ENCODE peak calls at places on chromosomes 7 and 10, in seven cellular contexts. J is hepatocyte; K is upper lobe of right lung; X is OCI-LY7; D is endodermal cell; U is CD4-positive, CD25-positive, alpha-beta regulatory T cell; S is colonic mucosa. B is an unnamed sample.
A peak's percentile ranks its signal among the peaks of the same experiment; 100 is the strongest.

GRCh38 chr10:86260564-86260963 is 106.0 kb downstream of the GRID1 start:
- DNase-seq in D (peak; percentile 38), J (no peak), U (no peak), S (no peak), X (no peak), K (no peak), B (no peak)

GRCh38 chr7:15446722-15447121 is 115.1 kb downstream of the AGMO start:
- DNase-seq in D (no peak), K (no peak), X (no peak), U (no peak), S (no peak), J (no peak), B (no peak)

GRCh38 chr10:52170776-52171175 is 143.3 kb upstream of the DKK1 start:
- DNase-seq in D (no peak), X (no peak), U (no peak), S (no peak), K (no peak), J (no peak), B (no peak)

GRCh38 chr7:48130658-48131108 is 40.6 kb upstream of the ABCA13 start:
- DNase-seq in K (no peak), X (no peak), S (no peak), J (no peak), D (no peak), U (no peak), B (no peak)

GRCh38 chr10:45150997-45151396 is 150.3 kb downstream of the ZNF22 start:
- DNase-seq in S (no peak), X (no peak), K (no peak), U (no peak), D (no peak), J (no peak), B (no peak)

GRCh38 chr10:36349445-36350063 is 707.5 kb upstream of the FZD8 start:
- DNase-seq in D (peak; percentile 49), K (no peak), X (no peak), J (peak; percentile 48), U (no peak), S (no peak), B (no peak)

GRCh38 chr7:101179117-101179779 is 845 bp downstream of the NAT16 start:
- DNase-seq in D (peak; percentile 71), S (no peak), X (no peak), J (no peak), U (no peak), K (no peak), B (no peak)

GRCh38 chr10:12389154-12389734 is 39.9 kb downstream of the CAMK1D start:
- DNase-seq in K (no peak), U (no peak), D (no peak), J (no peak), S (peak; percentile 57), X (no peak), B (no peak)

GRCh38 chr7:123635551-123636359 is 19.9 kb upstream of the LMOD2 start:
- DNase-seq in K (no peak), D (no peak), S (no peak), J (peak; percentile 56), X (peak; percentile 17), U (no peak), B (no peak)

GRCh38 chr7:124959676-124960075 is 30.1 kb upstream of the POT1 start:
- DNase-seq in J (no peak), U (no peak), D (no peak), X (no peak), K (no peak), S (no peak), B (no peak)

GRCh38 chr10:126001579-126001978 is 105.2 kb downstream of the FANK1 start:
- DNase-seq in K (no peak), J (no peak), X (no peak), D (no peak), S (no peak), U (no peak), B (no peak)

GRCh38 chr10:26483554-26483953 is 45.4 kb downstream of the APBB1IP start:
- DNase-seq in D (no peak), J (no peak), X (no peak), U (no peak), K (no peak), S (no peak), B (no peak)

GRCh38 chr10:26488344-26488743 is 50.2 kb downstream of the APBB1IP start:
- DNase-seq in U (no peak), D (no peak), X (no peak), K (no peak), J (no peak), S (no peak), B (no peak)

GRCh38 chr10:26486985-26487850 is 49.1 kb downstream of the APBB1IP start:
- DNase-seq in U (peak; percentile 70), X (no peak), D (no peak), K (no peak), S (no peak), J (peak; percentile 74), B (no peak)

GRCh38 chr10:26486304-26486703 is 48.2 kb downstream of the APBB1IP start:
- DNase-seq in U (no peak), K (no peak), X (no peak), J (peak; percentile 12), S (no peak), D (no peak), B (no peak)

DNA sequence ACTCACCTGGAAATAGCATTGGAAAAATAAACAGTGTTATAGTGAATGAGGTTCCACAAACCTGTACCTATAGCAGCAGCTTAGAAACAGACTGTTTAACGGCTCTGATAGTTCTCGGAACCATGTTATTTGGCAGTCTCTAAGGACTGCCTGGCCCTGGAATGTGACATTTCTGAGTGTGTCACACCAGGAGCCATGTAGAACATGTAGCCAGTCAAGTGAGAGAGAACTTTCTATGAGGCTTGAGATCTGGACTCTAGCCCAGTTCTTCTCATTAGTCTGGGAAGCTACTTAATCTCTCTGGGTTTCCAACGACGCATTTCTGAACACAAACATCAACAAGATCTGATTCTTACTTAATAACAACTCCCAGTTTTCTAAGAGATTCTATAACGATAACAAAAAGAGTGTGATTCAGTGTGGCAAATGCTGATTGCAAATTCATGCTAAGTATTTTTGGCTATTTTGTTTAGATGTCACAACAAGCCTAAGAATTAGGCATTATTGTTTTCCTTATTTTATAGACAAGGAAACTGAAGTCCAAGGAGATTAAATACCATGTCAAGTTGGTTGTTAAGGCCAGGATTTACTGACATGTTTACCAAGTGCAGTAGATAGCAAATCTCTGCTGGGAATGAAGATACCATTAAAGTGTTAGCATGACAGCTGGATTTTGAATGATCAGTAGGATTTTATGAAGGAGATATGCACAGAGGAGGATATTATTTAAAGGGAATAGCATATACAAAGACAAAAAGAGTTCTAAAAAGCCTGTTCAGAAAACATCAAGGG is 47.2 kb downstream of the APBB1IP start:
- DNase-seq in D (no peak), S (no peak), X (no peak), U (no peak), K (no peak), J (peak; percentile 17), B (no peak)
- H3K9me3 ChIP-seq in D (no peaks in the 10 kb centered on the region), S (no peaks in the 10 kb centered on the region), X (no peaks in the 10 kb centered on the region), U (no peaks in the 10 kb centered on the region), K (no peaks in the 10 kb centered on the region), J (no peaks in the 10 kb centered on the region), B (no peaks in the 10 kb centered on the region)

DNA sequence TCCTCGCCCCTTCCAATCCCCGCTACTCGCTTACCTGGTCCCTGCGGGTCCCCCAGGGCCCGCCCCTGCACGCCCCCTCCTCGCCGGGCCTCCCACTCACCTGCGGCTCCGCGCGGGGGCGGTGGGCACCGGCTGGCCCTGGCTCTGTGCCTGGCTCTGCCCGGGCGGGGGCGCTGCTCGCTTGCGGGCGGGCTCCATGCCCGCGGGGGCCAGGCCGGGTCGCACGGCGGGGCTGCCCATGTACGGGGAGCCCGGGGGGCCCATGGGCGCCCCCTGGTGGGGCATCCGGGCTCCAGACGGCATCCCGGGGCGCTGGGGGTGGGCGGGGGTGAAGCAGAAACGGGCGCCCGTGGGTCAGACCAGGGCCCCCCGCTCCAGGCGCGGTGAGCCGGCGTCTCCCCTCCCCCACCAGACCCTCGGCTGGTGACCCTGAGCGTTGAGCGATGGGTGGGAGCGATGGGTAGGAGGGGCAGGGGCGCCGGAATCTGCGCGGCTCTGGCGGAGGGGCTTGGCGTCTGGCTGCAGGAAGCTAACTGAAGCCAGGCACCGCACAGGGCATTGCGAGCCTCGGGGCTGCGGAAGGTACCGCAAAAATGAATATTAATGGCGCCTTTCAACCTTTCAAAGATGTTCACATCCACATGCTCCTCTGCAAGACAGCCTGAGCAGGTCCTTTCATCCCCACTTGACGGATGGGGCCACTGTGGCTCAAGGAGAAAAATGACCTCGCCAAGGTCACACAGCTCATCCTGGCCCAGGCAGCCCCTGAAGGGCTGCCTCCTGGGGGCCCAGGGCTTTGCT is 2.9 kb downstream of the SMARCD3 start:
- DNase-seq in S (no peak), K (peak; percentile 70), X (peak; percentile 81), D (peak; percentile 86), U (peak; percentile 66), J (peak; percentile 83), B (no peak)
- H3K4me3 ChIP-seq in S (peak overlapping the region; percentile 32), K (peak overlapping the region; percentile 25), X (peak overlapping the region; percentile 60), D (no peak overlapping the region), U (no peak overlapping the region), J (peak overlapping the region; percentile 10), B (no peak overlapping the region)

GRCh38 chr7:17407229-17407628 is 108.8 kb downstream of the AHR start:
- DNase-seq in X (no peak), S (no peak), D (no peak), K (no peak), J (no peak), U (no peak), B (no peak)
- H3K27ac ChIP-seq in X (no peak overlapping the region), S (no peak overlapping the region), D (no peak overlapping the region), K (no peak overlapping the region), J (no peak overlapping the region), U (no peak overlapping the region), B (peak overlapping the region; percentile 49)

GRCh38 chr10:120483006-120483405 is 26.0 kb downstream of the PLPP4 start:
- DNase-seq in D (no peak), S (no peak), X (no peak), J (no peak), K (no peak), U (no peak), B (no peak)
- H3K9me3 ChIP-seq in D (peaks cover 21% of the 10 kb centered on the region), S (no peaks in the 10 kb centered on the region), X (no peaks in the 10 kb centered on the region), J (no peaks in the 10 kb centered on the region), K (no peaks in the 10 kb centered on the region), U (no peaks in the 10 kb centered on the region), B (no peaks in the 10 kb centered on the region)